ENCODE peak calls at places on chromosomes 1 and 21, in ten cellular contexts. N is left ventricle myocardium inferior; T is GM19239; M is NCI-H2081; K is T47D; W is sigmoid colon; A is Panc1; I is A172; X is GM23338; J is activated CD4-positive, CD25-positive, alpha-beta regulatory T cell treated with anti-CD3 and anti-CD28 coated beads, Interleukin-2, amount 50 U/mL, for 72 hours. Y is an unnamed sample.
A peak's percentile ranks its signal among the peaks of the same experiment; 100 is the strongest.

GRCh38 chr1:162229534-162229933 is 147.1 kb downstream of the SPATA46 start:
- DNase-seq in N (no peak), T (no peak), M (no peak), K (no peak), W (no peak), A (no peak), I (no peak), X (no peak), J (no peak), Y (no peak)

GRCh38 chr1:40692429-40692905 is 963 bp downstream of the NFYC start:
- DNase-seq in N (no peak), T (no peak), M (no peak), K (no peak), W (no peak), A (no peak), I (no peak), X (peak; percentile 63), J (no peak), Y (no peak)

GRCh38 chr1:9269721-9270120 is 23.0 kb upstream of the SPSB1 start:
- DNase-seq in N (no peak), T (no peak), M (no peak), K (no peak), W (no peak), A (no peak), I (no peak), X (no peak), J (no peak), Y (no peak)

GRCh38 chr1:152461544-152461943 is 47.5 kb upstream of the CRNN start:
- DNase-seq in N (peak; percentile 18), T (no peak), M (peak; percentile 43), K (no peak), W (no peak), A (no peak), I (peak; percentile 68), X (peak; percentile 84), J (peak; percentile 54), Y (peak; percentile 65)

GRCh38 chr1:115991909-115992308 is 15.6 kb downstream of the SLC22A15 start:
- DNase-seq in N (no peak), T (no peak), M (no peak), K (no peak), W (no peak), A (no peak), I (no peak), X (no peak), J (no peak), Y (no peak)

GRCh38 chr1:212482006-212482351 is 49.3 kb downstream of the NENF start:
- DNase-seq in N (no peak), T (no peak), M (no peak), K (no peak), W (no peak), A (no peak), I (peak; percentile 50), X (no peak), J (no peak), Y (no peak)

GRCh38 chr1:31869473-31869872 is 53.7 kb upstream of the SPOCD1 start:
- DNase-seq in N (no peak), T (no peak), M (no peak), K (no peak), W (no peak), A (no peak), I (no peak), X (no peak), J (no peak), Y (no peak)

GRCh38 chr1:220808501-220809186 is 21.9 kb downstream of the MTARC1 start:
- DNase-seq in N (no peak), T (no peak), M (no peak), K (no peak), W (no peak), A (no peak), I (peak; percentile 95), X (no peak), J (no peak), Y (no peak)

GRCh38 chr1:54965624-54966340 is 14.6 kb upstream of the TMEM61 start:
- DNase-seq in N (peak; percentile 55), T (no peak), M (no peak), K (no peak), W (peak; percentile 77), A (no peak), I (peak; percentile 42), X (no peak), J (no peak), Y (no peak)

GRCh38 chr1:244651956-244652698 is 799 bp upstream of the DESI2 start:
- DNase-seq in N (no peak), T (no peak), M (no peak), K (no peak), W (no peak), A (no peak), I (no peak), X (peak; percentile 44), J (no peak), Y (peak; percentile 25)

GRCh38 chr1:30523055-30524020 is 200.0 kb downstream of the MATN1 start:
- DNase-seq in N (peak; percentile 33), T (no peak), M (no peak), K (no peak), W (no peak), A (no peak), I (peak; percentile 88), X (no peak), J (no peak), Y (no peak)

GRCh38 chr1:221085712-221086111 is 206.5 kb downstream of the HLX start:
- DNase-seq in N (no peak), T (no peak), M (no peak), K (no peak), W (no peak), A (no peak), I (peak; percentile 55), X (no peak), J (no peak), Y (no peak)

GRCh38 chr21:40512590-40512989 is 334.4 kb downstream of the DSCAM start:
- DNase-seq in N (no peak), T (no peak), M (no peak), K (no peak), W (no peak), A (no peak), I (no peak), X (peak; percentile 48), J (no peak), Y (peak; percentile 44)

GRCh38 chr1:9397984-9398526 is 105.4 kb downstream of the SPSB1 start:
- DNase-seq in N (no peak), T (no peak), M (no peak), K (no peak), W (no peak), A (no peak), I (peak; percentile 42), X (no peak), J (no peak), Y (no peak)

GRCh38 chr21:33121715-33122475 is 52.0 kb downstream of the OLIG1 start:
- DNase-seq in N (no peak), T (no peak), M (no peak), K (no peak), W (no peak), A (no peak), I (peak; percentile 59), X (peak; percentile 82), J (no peak), Y (no peak)

GRCh38 chr1:2176615-2177014 is 18.0 kb downstream of the FAAP20 start:
- DNase-seq in N (no peak), T (no peak), M (no peak), K (no peak), W (no peak), A (no peak), I (no peak), X (no peak), J (no peak), Y (no peak)

GRCh38 chr1:33273961-33274371 is 17.7 kb downstream of the ZNF362 start:
- DNase-seq in N (no peak), T (no peak), M (no peak), K (no peak), W (no peak), A (no peak), I (no peak), X (no peak), J (no peak), Y (no peak)

GRCh38 chr21:45982758-45983731 is 1.5 kb downstream of the COL6A1 start:
- DNase-seq in N (peak; percentile 19), T (no peak), M (no peak), K (no peak), W (peak; percentile 76), A (no peak), I (no peak), X (no peak), J (peak; percentile 25), Y (no peak)

GRCh38 chr1:26410706-26411623 is at the start of gene LIN28A:
- DNase-seq in N (no peak), T (no peak), M (no peak), K (no peak), W (no peak), A (no peak), I (no peak), X (no peak), J (no peak), Y (peak; percentile 20)

GRCh38 chr1:242651817-242652216 is 127.3 kb upstream of the PLD5 start:
- DNase-seq in N (no peak), T (no peak), M (peak; percentile 24), K (no peak), W (no peak), A (no peak), I (no peak), X (peak; percentile 82), J (no peak), Y (peak; percentile 72)

GRCh38 chr1:209674957-209675566 is at the start of gene G0S2:
- DNase-seq in N (peak; percentile 86), T (no peak), M (no peak), K (peak; percentile 58), W (peak; percentile 88), A (no peak), I (no peak), X (peak; percentile 77), J (no peak), Y (peak; percentile 15)

GRCh38 chr1:204465469-204466415 is 28.9 kb downstream of the PIK3C2B start:
- DNase-seq in N (no peak), T (peak; percentile 72), M (no peak), K (no peak), W (no peak), A (no peak), I (no peak), X (no peak), J (no peak), Y (no peak)

GRCh38 chr1:98693385-98693784 is 31.9 kb downstream of the SNX7 start:
- DNase-seq in N (no peak), T (no peak), M (no peak), K (no peak), W (no peak), A (no peak), I (no peak), X (no peak), J (no peak), Y (no peak)

GRCh38 chr1:40902634-40902897 is 40.4 kb upstream of the CITED4 start:
- DNase-seq in N (no peak), T (no peak), M (no peak), K (no peak), W (no peak), A (no peak), I (no peak), X (no peak), J (no peak), Y (no peak)

GRCh38 chr1:1778827-1779675 is 781 bp upstream of the NADK start:
- DNase-seq in N (peak; percentile 80), T (peak; percentile 93), M (peak; percentile 57), K (peak; percentile 79), W (peak; percentile 84), A (no peak), I (no peak), X (peak; percentile 91), J (peak; percentile 75), Y (peak; percentile 44)

GRCh38 chr21:45906196-45906805 is 75.3 kb upstream of the COL6A1 start:
- DNase-seq in N (no peak), T (no peak), M (no peak), K (no peak), W (no peak), A (no peak), I (no peak), X (no peak), J (no peak), Y (no peak)

GRCh38 chr21:42764443-42764760 is 111.0 kb downstream of the PDE9A start:
- DNase-seq in N (no peak), T (no peak), M (no peak), K (no peak), W (no peak), A (no peak), I (no peak), X (no peak), J (no peak), Y (no peak)

GRCh38 chr1:152411846-152412245 is 2.2 kb downstream of the CRNN start:
- DNase-seq in N (no peak), T (no peak), M (no peak), K (no peak), W (no peak), A (no peak), I (no peak), X (no peak), J (no peak), Y (no peak)